ENCODE peak calls at places on chromosomes 13 and 19, in seven cellular contexts. One of them, this sample, is unnamed.

GRCh38 chr13:93690139-93690538 is 463.5 kb downstream of the GPC6 start:
- DNase-seq in CD4-positive, alpha-beta T cell: no peak
- DNase-seq in glutamatergic neuron: no peak
- DNase-seq in pancreas: no peak
- DNase-seq in T-helper 22 cell: no peak
- DNase-seq in left ventricle myocardium inferior: no peak
- DNase-seq in lower leg skin: no peak
- DNase-seq in this sample: no peak

GRCh38 chr13:27791146-27791900 is 960 bp upstream of the GSX1 start:
- DNase-seq in CD4-positive, alpha-beta T cell: no peak
- DNase-seq in glutamatergic neuron: no peak
- DNase-seq in pancreas: no peak
- DNase-seq in T-helper 22 cell: no peak
- DNase-seq in left ventricle myocardium inferior: no peak
- DNase-seq in lower leg skin: no peak
- DNase-seq in this sample: no peak

GRCh38 chr19:2166741-2167738 is 3.3 kb downstream of the DOT1L start:
- DNase-seq in CD4-positive, alpha-beta T cell: no peak
- DNase-seq in glutamatergic neuron: no peak
- DNase-seq in pancreas: peak; percentile 84
- DNase-seq in T-helper 22 cell: no peak
- DNase-seq in left ventricle myocardium inferior: peak; percentile 86
- DNase-seq in lower leg skin: peak; percentile 66
- DNase-seq in this sample: no peak

GRCh38 chr19:31955061-31955460 is 390.3 kb upstream of the ZNF507 start:
- DNase-seq in CD4-positive, alpha-beta T cell: no peak
- DNase-seq in glutamatergic neuron: no peak
- DNase-seq in pancreas: no peak
- DNase-seq in T-helper 22 cell: no peak
- DNase-seq in left ventricle myocardium inferior: no peak
- DNase-seq in lower leg skin: no peak
- DNase-seq in this sample: no peak

GRCh38 chr19:41431426-41432386 is 4.5 kb upstream of the B3GNT8 start:
- DNase-seq in CD4-positive, alpha-beta T cell: no peak
- DNase-seq in glutamatergic neuron: no peak
- DNase-seq in pancreas: no peak
- DNase-seq in T-helper 22 cell: no peak
- DNase-seq in left ventricle myocardium inferior: peak; percentile 82
- DNase-seq in lower leg skin: no peak
- DNase-seq in this sample: no peak

GRCh38 chr13:93413972-93414717 is 187.5 kb downstream of the GPC6 start:
- DNase-seq in CD4-positive, alpha-beta T cell: no peak
- DNase-seq in glutamatergic neuron: no peak
- DNase-seq in pancreas: no peak
- DNase-seq in T-helper 22 cell: no peak
- DNase-seq in left ventricle myocardium inferior: no peak
- DNase-seq in lower leg skin: no peak
- DNase-seq in this sample: no peak

GRCh38 chr13:29934531-29935308 is 84.3 kb upstream of the UBL3 start:
- DNase-seq in CD4-positive, alpha-beta T cell: no peak
- DNase-seq in glutamatergic neuron: no peak
- DNase-seq in pancreas: no peak
- DNase-seq in T-helper 22 cell: no peak
- DNase-seq in left ventricle myocardium inferior: no peak
- DNase-seq in lower leg skin: no peak
- DNase-seq in this sample: no peak

GRCh38 chr19:17202249-17202648 is 12.9 kb upstream of the USE1 start:
- DNase-seq in CD4-positive, alpha-beta T cell: no peak
- DNase-seq in glutamatergic neuron: no peak
- DNase-seq in pancreas: no peak
- DNase-seq in T-helper 22 cell: no peak
- DNase-seq in left ventricle myocardium inferior: no peak
- DNase-seq in lower leg skin: no peak
- DNase-seq in this sample: no peak

GRCh38 chr19:17302391-17303166 is 646 bp downstream of the ABHD8 start:
- DNase-seq in CD4-positive, alpha-beta T cell: no peak
- DNase-seq in glutamatergic neuron: no peak
- DNase-seq in pancreas: no peak
- DNase-seq in T-helper 22 cell: no peak
- DNase-seq in left ventricle myocardium inferior: no peak
- DNase-seq in lower leg skin: no peak
- DNase-seq in this sample: no peak

GRCh38 chr13:42484396-42484795 is 89.6 kb upstream of the TNFSF11 start:
- DNase-seq in CD4-positive, alpha-beta T cell: no peak
- DNase-seq in glutamatergic neuron: no peak
- DNase-seq in pancreas: no peak
- DNase-seq in T-helper 22 cell: no peak
- DNase-seq in left ventricle myocardium inferior: no peak
- DNase-seq in lower leg skin: no peak
- DNase-seq in this sample: no peak

GRCh38 chr13:30711375-30711774 is 24.0 kb upstream of the ALOX5AP start:
- DNase-seq in CD4-positive, alpha-beta T cell: no peak
- DNase-seq in glutamatergic neuron: no peak
- DNase-seq in pancreas: no peak
- DNase-seq in T-helper 22 cell: no peak
- DNase-seq in left ventricle myocardium inferior: no peak
- DNase-seq in lower leg skin: no peak
- DNase-seq in this sample: no peak

GRCh38 chr13:111122056-111122455 is 6.9 kb downstream of the ARHGEF7 start:
- DNase-seq in CD4-positive, alpha-beta T cell: no peak
- DNase-seq in glutamatergic neuron: peak; percentile 63
- DNase-seq in pancreas: no peak
- DNase-seq in T-helper 22 cell: no peak
- DNase-seq in left ventricle myocardium inferior: no peak
- DNase-seq in lower leg skin: no peak
- DNase-seq in this sample: no peak